ENCODE peak calls at places on chromosomes 1 and 21, in five cellular contexts. X is cardiac muscle cell, V is endothelial cell, S is uterus, E is WTC11. Y is an unnamed sample.

GRCh38 chr1:203406446-203407045 is 55.6 kb upstream of the FMOD start:
- DNase-seq in E (no peak), V (no peak), S (peak; percentile 52), X (peak; percentile 53), Y (no peak)

GRCh38 chr1:234989479-234990327 is 138.9 kb downstream of the TOMM20 start:
- DNase-seq in X (no peak), E (no peak), S (no peak), V (no peak), Y (peak; percentile 39)

GRCh38 chr1:17289756-17290155 is 18.2 kb upstream of the PADI4 start:
- DNase-seq in V (no peak), S (no peak), E (no peak), X (peak; percentile 25), Y (no peak)

GRCh38 chr1:113905435-113905861 is 322 bp downstream of the DCLRE1B start:
- DNase-seq in X (no peak), V (peak; percentile 7), S (no peak), E (peak; percentile 73), Y (no peak)

GRCh38 chr1:92792340-92792782 is 7.5 kb upstream of the EVI5 start:
- DNase-seq in V (no peak), E (no peak), S (no peak), X (peak; percentile 26), Y (no peak)

GRCh38 chr1:8822383-8823294 is 5.2 kb upstream of the RERE start:
- DNase-seq in X (peak; percentile 90), E (no peak), V (no peak), S (peak; percentile 18), Y (no peak)

GRCh38 chr1:24790490-24790889 is 45.2 kb downstream of the CLIC4 start:
- DNase-seq in X (no peak), E (no peak), S (no peak), V (no peak), Y (no peak)

GRCh38 chr1:25022361-25023189 is 92.5 kb upstream of the RUNX3 start:
- DNase-seq in V (no peak), S (peak; percentile 33), X (peak; percentile 89), E (no peak), Y (no peak)

GRCh38 chr1:54009406-54009805 is 8.6 kb downstream of the LDLRAD1 start:
- DNase-seq in V (no peak), S (no peak), E (no peak), X (no peak), Y (no peak)

GRCh38 chr1:216566809-216567208 is 143.6 kb upstream of the USH2A start:
- DNase-seq in X (peak; percentile 52), S (no peak), V (no peak), E (no peak), Y (no peak)

GRCh38 chr1:3837685-3838084 is 19.3 kb downstream of the CEP104 start:
- DNase-seq in E (no peak), V (no peak), S (no peak), X (no peak), Y (no peak)

GRCh38 chr1:34188418-34188817 is 11.7 kb downstream of the C1orf94 start:
- DNase-seq in S (no peak), V (no peak), X (no peak), E (peak; percentile 64), Y (no peak)

GRCh38 chr1:215704089-215704860 is 137.2 kb downstream of the KCTD3 start:
- DNase-seq in V (no peak), S (no peak), X (peak; percentile 18), E (no peak), Y (no peak)

GRCh38 chr21:28375708-28376385 is 616.8 kb downstream of the LTN1 start:
- DNase-seq in V (no peak), X (peak; percentile 39), E (no peak), S (no peak), Y (no peak)

GRCh38 chr1:46300673-46301405 is 2.6 kb downstream of the LRRC41 start:
- DNase-seq in E (no peak), S (no peak), X (peak; percentile 56), V (no peak), Y (no peak)

GRCh38 chr1:150578278-150579109 is 916 bp downstream of the MCL1 start:
- DNase-seq in S (peak; percentile 66), V (peak; percentile 46), X (peak; percentile 93), E (no peak), Y (no peak)

GRCh38 chr1:218467101-218467728 is 122.1 kb downstream of the TGFB2 start:
- DNase-seq in S (no peak), E (no peak), X (no peak), V (no peak), Y (no peak)

GRCh38 chr21:35963920-35964451 is 96.3 kb downstream of the SETD4 start:
- DNase-seq in S (no peak), V (no peak), E (peak; percentile 21), X (peak; percentile 7), Y (no peak)

GRCh38 chr1:220690140-220691038 is at the start of gene C1orf115:
- DNase-seq in S (peak; percentile 68), E (peak; percentile 89), X (peak; percentile 62), V (peak; percentile 91), Y (no peak)

GRCh38 chr1:204370176-204370575 is 10.4 kb upstream of the PLEKHA6 start:
- DNase-seq in X (no peak), E (no peak), S (no peak), V (no peak), Y (no peak)

GRCh38 chr21:38496224-38496623 is 2.1 kb downstream of the ERG start:
- DNase-seq in S (no peak), E (no peak), X (no peak), V (no peak), Y (no peak)

GRCh38 chr1:147238053-147238902 is 4.2 kb upstream of the CHD1L start:
- DNase-seq in S (no peak), X (no peak), E (no peak), V (no peak), Y (no peak)

GRCh38 chr1:160095382-160096105 is 2.9 kb downstream of the IGSF8 start:
- DNase-seq in E (peak; percentile 58), X (no peak), V (no peak), S (no peak), Y (no peak)

GRCh38 chr21:28215214-28215954 is 777.3 kb downstream of the LTN1 start:
- DNase-seq in S (peak; percentile 29), X (peak; percentile 89), V (no peak), E (no peak), Y (no peak)

GRCh38 chr1:161131721-161132409 is 602 bp downstream of the DEDD start:
- DNase-seq in V (no peak), S (no peak), E (no peak), X (no peak), Y (no peak)

GRCh38 chr21:21165063-21165645 is 166.9 kb downstream of the NCAM2 start:
- DNase-seq in E (no peak), V (no peak), S (no peak), X (peak; percentile 81), Y (no peak)

GRCh38 chr1:3069491-3070303 is 694 bp downstream of the PRDM16 start:
- DNase-seq in V (peak; percentile 51), E (peak; percentile 51), X (peak; percentile 65), S (peak; percentile 50), Y (peak; percentile 87)

GRCh38 chr1:32557812-32558211 is 18.6 kb downstream of the ZBTB8A start:
- DNase-seq in V (no peak), S (no peak), E (no peak), X (no peak), Y (no peak)

GRCh38 chr1:223748405-223748772 is 36.0 kb downstream of the CAPN2 start:
- DNase-seq in S (no peak), V (no peak), E (no peak), X (peak; percentile 67), Y (peak; percentile 79)

GRCh38 chr1:56439610-56440264 is 139.6 kb downstream of the PLPP3 start:
- DNase-seq in V (no peak), E (no peak), S (no peak), X (no peak), Y (no peak)

GRCh38 chr1:228008391-228009115 is 1.8 kb downstream of the WNT3A start:
- DNase-seq in S (peak; percentile 5), V (no peak), X (no peak), E (no peak), Y (no peak)

GRCh38 chr1:156947818-156948525 is 27.5 kb downstream of the LRRC71 start:
- DNase-seq in X (no peak), V (no peak), E (no peak), S (no peak), Y (no peak)

GRCh38 chr1:156949127-156949526 is 28.7 kb downstream of the LRRC71 start:
- DNase-seq in E (no peak), V (no peak), S (no peak), X (no peak), Y (no peak)

GRCh38 chr1:156947127-156947526 is 26.7 kb downstream of the LRRC71 start:
- DNase-seq in S (no peak), V (no peak), X (no peak), E (no peak), Y (no peak)

GRCh38 chr1:156945881-156946661 is 25.6 kb downstream of the LRRC71 start:
- DNase-seq in V (no peak), X (no peak), S (no peak), E (no peak), Y (no peak)

GRCh38 chr1:156948708-156949107 is 28.3 kb downstream of the LRRC71 start:
- DNase-seq in S (no peak), V (no peak), E (peak; percentile 45), X (no peak), Y (no peak)
- TF ChIP-seq CTCF in S (no peak), V (peak; percentile 46), E (no peak), X (peak; percentile 39), Y (peak; percentile 34)

DNA sequence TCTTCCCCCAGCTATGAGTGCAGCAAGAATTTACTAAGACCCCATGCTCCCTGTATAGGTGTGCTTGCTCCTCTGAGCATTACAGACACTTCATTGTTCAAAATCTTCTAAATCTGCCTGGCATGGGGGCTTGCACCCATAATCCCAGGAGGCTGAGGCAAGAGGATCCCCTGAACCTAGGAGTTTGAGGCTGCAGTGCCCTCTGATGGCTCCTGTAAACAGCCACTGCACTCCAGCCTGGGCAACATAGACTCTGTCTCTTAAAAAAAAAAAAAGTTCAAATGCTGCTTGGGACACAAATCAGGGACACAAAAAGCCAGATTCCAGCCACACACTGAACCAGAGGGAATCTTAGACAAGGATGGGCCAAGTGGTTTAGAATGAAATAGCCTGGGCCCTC is 3.4 kb upstream of the ACOT7 start:
- DNase-seq in V (no peak), X (no peak), S (no peak), E (no peak), Y (no peak)
- TF ChIP-seq CTCF in V (no peak), X (peak; percentile 14), S (no peak), E (no peak), Y (peak; percentile 25)

DNA sequence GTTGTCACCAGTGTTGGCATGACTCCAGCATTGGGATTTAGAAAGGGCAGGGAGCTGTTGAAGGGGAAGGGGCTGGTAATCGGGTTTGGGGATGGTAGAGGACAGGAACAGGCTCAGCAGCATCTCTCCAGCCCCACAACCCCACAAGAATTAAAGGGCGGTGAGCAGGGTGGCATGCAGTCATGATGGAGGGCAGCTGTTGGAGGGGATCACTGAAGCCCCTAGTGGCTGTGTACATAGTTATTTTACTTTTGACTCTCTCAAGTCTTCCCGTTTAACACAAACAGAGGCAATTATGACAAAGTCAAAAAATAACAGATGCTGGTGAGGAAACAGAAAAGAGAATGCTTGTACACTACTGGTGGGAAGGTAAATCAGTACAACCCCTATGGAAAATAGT is 213.8 kb downstream of the URB2 start:
- DNase-seq in X (no peak), V (no peak), E (no peak), S (no peak), Y (no peak)
- TF ChIP-seq CTCF in X (no peak), V (no peak), E (no peak), S (no peak), Y (no peak)

GRCh38 chr1:162206749-162207635 is 137.5 kb downstream of the NOS1AP start:
- DNase-seq in V (no peak), X (peak; percentile 49), S (no peak), E (no peak), Y (no peak)
- TF ChIP-seq CTCF in V (no peak), X (no peak), S (no peak), E (no peak), Y (no peak)

Y was measured in chondrocyte.